ENCODE peak calls at places on chromosomes 5 and 9, in five cellular contexts. D is CD4-positive, CD25-positive, alpha-beta regulatory T cell; E is A549; C is hepatocyte; Y is naive thymus-derived CD4-positive, alpha-beta T cell. W is an unnamed sample.

GRCh38 chr9:95857122-95857521 is 18.4 kb upstream of the ERCC6L2 start:
- DNase-seq in D (no peak), C (peak), Y (no peak), E (peak), W (peak)

GRCh38 chr9:30065888-30066287 is 2318.6 kb upstream of the ACO1 start:
- DNase-seq in E (peak), C (no peak), Y (no peak), D (no peak), W (no peak)

GRCh38 chr5:78467744-78468357 is 107.4 kb downstream of the SCAMP1 start:
- DNase-seq in D (no peak), C (peak), Y (peak), E (peak), W (no peak)

GRCh38 chr5:458547-459353 is 15.8 kb downstream of the EXOC3 start:
- DNase-seq in E (no peak), D (no peak), Y (no peak), C (peak), W (peak)

GRCh38 chr5:179700401-179700918 is 1.7 kb downstream of the CANX start:
- DNase-seq in D (no peak), E (no peak), Y (no peak), C (peak), W (no peak)

GRCh38 chr9:106868096-106868495 is 5.1 kb downstream of the ZNF462 start:
- DNase-seq in E (no peak), C (no peak), Y (no peak), D (no peak), W (no peak)

GRCh38 chr5:133086366-133086875 is 34.6 kb downstream of the HSPA4 start:
- DNase-seq in Y (no peak), C (no peak), E (no peak), D (no peak), W (no peak)

GRCh38 chr9:23635276-23635675 is 190.8 kb downstream of the ELAVL2 start:
- DNase-seq in E (no peak), D (no peak), Y (no peak), C (no peak), W (no peak)

GRCh38 chr9:19481971-19482404 is 73.2 kb downstream of the ACER2 start:
- DNase-seq in C (no peak), E (no peak), Y (no peak), D (no peak), W (no peak)

GRCh38 chr9:35172878-35173277 is 11.1 kb downstream of the UNC13B start:
- DNase-seq in D (no peak), E (no peak), C (no peak), Y (no peak), W (no peak)

GRCh38 chr9:109043578-109043977 is 30.3 kb upstream of the CTNNAL1 start:
- DNase-seq in E (no peak), Y (no peak), C (no peak), D (no peak), W (no peak)

GRCh38 chr5:124986667-124987066 is 240.2 kb upstream of the ZNF608 start:
- DNase-seq in C (no peak), D (no peak), Y (no peak), E (no peak), W (peak)

GRCh38 chr9:134206317-134207300 is 42.2 kb upstream of the RNU6ATAC start:
- DNase-seq in Y (no peak), E (no peak), D (no peak), C (no peak), W (no peak)

GRCh38 chr5:180642181-180643140 is 6.9 kb downstream of the FLT4 start:
- DNase-seq in C (no peak), D (no peak), E (no peak), Y (no peak), W (no peak)

GRCh38 chr9:40884072-40884901 is 244.2 kb downstream of the FOXD4L6 start:
- DNase-seq in E (no peak), C (no peak), D (no peak), Y (no peak), W (no peak)

GRCh38 chr5:147168578-147169327 is 66.1 kb upstream of the STK32A start:
- DNase-seq in C (no peak), Y (no peak), D (no peak), E (no peak), W (no peak)

GRCh38 chr5:108339220-108339619 is 42.7 kb downstream of the FBXL17 start:
- DNase-seq in D (no peak), C (no peak), E (peak), Y (no peak), W (peak)

GRCh38 chr9:137112564-137113384 is 1.8 kb downstream of the DPP7 start:
- DNase-seq in E (peak), C (no peak), Y (no peak), D (no peak), W (no peak)
- H3K27ac ChIP-seq in E (no peak), C (no peak), Y (peak), D (no peak), W (no peak)

GRCh38 chr9:87570000-87570834 is 72.5 kb downstream of the DAPK1 start:
- DNase-seq in Y (no peak), D (no peak), E (peak), C (peak), W (no peak)
- H3K27ac ChIP-seq in Y (no peak), D (no peak), E (peak), C (peak), W (no peak)

DNA sequence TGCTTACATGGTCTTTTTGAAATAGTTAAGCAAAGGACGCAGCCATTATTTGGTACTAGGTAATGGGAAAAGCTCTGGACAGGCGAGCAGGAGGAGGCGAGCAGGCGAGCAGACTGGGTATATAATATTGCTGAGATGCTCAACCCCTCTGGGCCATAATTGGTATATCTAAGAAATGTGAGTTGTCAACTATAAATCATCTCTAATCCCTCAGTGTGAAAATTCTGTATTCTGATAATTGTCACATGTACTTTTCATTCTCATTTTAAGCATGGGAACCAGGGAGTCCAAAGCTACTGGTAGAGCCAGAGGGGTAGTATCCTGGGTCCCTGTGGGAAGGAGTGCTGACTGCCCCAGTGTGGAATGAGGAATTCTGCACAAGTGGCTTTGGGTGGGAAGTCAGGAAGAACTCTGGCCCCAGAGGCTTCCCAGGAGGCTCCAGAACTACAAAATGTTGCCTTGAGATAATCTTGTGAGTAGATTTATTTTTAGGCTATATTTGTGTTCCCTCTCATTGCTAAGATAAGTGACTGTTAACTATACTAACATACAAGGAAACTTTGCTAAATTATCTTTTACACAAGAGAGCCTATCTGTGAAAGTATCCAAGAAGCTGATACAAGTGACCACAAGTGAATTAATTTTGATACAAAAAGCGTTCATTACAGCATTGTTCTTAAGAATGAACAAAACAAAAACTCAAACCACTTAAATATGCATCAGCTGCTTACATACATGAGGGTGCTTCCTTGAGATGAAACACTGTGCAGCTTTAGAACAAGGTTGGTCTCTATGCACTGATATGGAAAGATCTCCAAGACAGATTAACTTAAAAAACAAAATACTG is 70.5 kb upstream of the TNFAIP8 start:
- DNase-seq in E (no peak), Y (peak), C (no peak), D (no peak), W (no peak)
- H3K27ac ChIP-seq in E (peak), Y (peak), C (peak), D (peak), W (no peak)

GRCh38 chr5:92364986-92365550 is 982.0 kb upstream of the ARRDC3 start:
- DNase-seq in E (no peak), C (no peak), Y (no peak), D (no peak), W (no peak)
- H3K27ac ChIP-seq in E (no peak), C (no peak), Y (no peak), D (no peak), W (no peak)

GRCh38 chr9:98099346-98099745 is 19.7 kb downstream of the TRIM14 start:
- DNase-seq in E (no peak), C (no peak), D (peak), Y (no peak), W (peak)

GRCh38 chr9:98104445-98104881 is 14.6 kb downstream of the TRIM14 start:
- DNase-seq in D (no peak), E (no peak), C (no peak), Y (no peak), W (no peak)

GRCh38 chr9:98101416-98101815 is 17.6 kb downstream of the TRIM14 start:
- DNase-seq in C (no peak), D (no peak), E (no peak), Y (no peak), W (no peak)

GRCh38 chr9:98099898-98100297 is 19.1 kb downstream of the TRIM14 start:
- DNase-seq in E (no peak), C (no peak), Y (no peak), D (no peak), W (peak)

DNA sequence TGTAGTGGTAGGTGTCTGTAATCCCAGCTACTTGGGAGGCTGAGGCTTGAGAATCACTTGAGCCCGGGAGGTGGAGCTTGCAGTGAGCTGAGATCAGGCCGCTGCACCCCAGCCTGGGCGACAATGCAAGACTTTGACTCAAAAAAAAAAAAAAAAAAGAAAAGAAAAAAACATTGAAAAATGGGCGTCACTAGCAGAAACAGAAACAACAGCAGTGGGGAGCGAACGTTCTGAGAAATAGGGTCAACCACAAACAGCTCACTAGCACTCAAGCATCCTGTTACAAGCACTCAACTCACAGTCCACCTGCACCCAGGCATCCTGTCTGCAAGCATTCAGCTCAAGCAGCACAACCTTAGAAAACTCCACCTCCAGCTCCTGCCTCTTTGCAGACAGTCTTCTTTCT is 17.2 kb downstream of the TRIM14 start:
- DNase-seq in D (peak), Y (peak), C (no peak), E (no peak), W (no peak)
- H3K27ac ChIP-seq in D (peak), Y (peak), C (no peak), E (no peak), W (no peak)

DNA sequence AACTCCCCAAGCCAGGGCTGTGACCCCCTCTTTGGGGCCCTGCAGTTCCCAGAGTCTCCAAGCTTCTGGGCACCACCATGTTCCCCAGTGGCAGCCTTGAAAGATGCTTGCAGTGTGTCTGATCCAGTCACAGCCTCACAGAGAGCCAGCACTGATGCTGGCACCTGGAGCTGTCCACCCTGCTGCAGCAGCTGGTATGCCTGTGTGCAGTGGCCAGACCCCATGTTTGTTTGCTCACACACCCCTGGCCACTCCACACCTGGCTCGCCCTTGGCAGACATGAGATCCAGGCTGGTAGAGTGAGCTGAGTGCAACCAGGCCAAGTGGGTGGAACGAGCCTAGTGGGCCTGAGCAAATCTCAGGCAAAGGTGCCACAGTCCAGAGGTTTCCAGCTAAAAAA is 106.0 kb downstream of the C9orf50 start:
- DNase-seq in E (no peak), D (no peak), Y (no peak), C (no peak), W (no peak)
- H3K27ac ChIP-seq in E (no peak), D (no peak), Y (no peak), C (no peak), W (no peak)

GRCh38 chr5:72871358-72872024 is 55.0 kb downstream of the TNPO1 start:
- DNase-seq in D (no peak), Y (no peak), C (no peak), E (no peak), W (no peak)
- H3K27ac ChIP-seq in D (no peak), Y (no peak), C (no peak), E (no peak), W (peak)

GRCh38 chr5:37251673-37252072 is 2.5 kb upstream of the CPLANE1 start:
- DNase-seq in E (no peak), Y (no peak), C (no peak), D (no peak), W (no peak)

GRCh38 chr5:37248970-37249819 is at the start of gene CPLANE1:
- DNase-seq in Y (peak), E (peak), C (peak), D (peak), W (no peak)

GRCh38 chr5:37247496-37247895 is 1.7 kb downstream of the CPLANE1 start:
- DNase-seq in Y (no peak), E (no peak), C (no peak), D (no peak), W (no peak)

GRCh38 chr5:37248387-37248969 is 698 bp downstream of the CPLANE1 start:
- DNase-seq in E (peak), Y (no peak), D (no peak), C (peak), W (no peak)

DNA sequence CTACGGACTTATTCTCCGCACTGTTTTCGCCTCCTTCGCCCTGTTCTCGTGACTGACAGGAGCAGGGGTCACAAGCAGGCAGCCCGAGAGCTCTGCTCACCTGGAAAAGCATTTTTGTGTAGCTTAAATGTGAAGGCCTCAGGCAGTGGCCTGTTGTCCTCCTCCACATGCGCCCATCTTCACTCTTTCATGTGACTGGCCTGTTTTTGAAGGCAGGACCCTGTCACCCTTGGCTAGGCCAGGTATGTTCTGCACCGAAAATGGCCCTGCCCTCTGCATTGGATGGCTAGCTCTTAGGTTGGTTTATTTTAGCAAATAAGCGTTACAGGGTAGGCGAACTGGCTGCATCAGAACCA is 622 bp upstream of the CPLANE1 start:
- DNase-seq in C (no peak), Y (no peak), D (no peak), E (no peak), W (no peak)
- H3K27ac ChIP-seq in C (peak), Y (peak), D (no peak), E (peak), W (no peak)

W was measured in epithelial cell of prostate.